ENCODE peak calls at places on chromosomes 5 and 9, in ten cellular contexts. S is right cardiac atrium; H is endodermal cell; P is spleen; N is MG63; A is bronchial epithelial cell; W is BJ; V is CD8-positive, alpha-beta memory T cell; I is epithelial cell of esophagus; B is cardiac fibroblast. F is an unnamed sample.
A peak's percentile ranks its signal among the peaks of the same experiment; 100 is the strongest.

GRCh38 chr9:4866239-4866969 is 73.7 kb downstream of the RCL1 start:
- DNase-seq in S (no peak), H (no peak), P (no peak), N (no peak), A (peak; percentile 34), W (no peak), V (no peak), I (peak; percentile 30), B (no peak), F (no peak)

GRCh38 chr5:6587171-6587570 is 45.7 kb downstream of the NSUN2 start:
- DNase-seq in S (no peak), H (no peak), P (no peak), N (no peak), A (no peak), W (no peak), V (no peak), I (no peak), B (no peak), F (no peak)

GRCh38 chr5:135139397-135140134 is 105.5 kb upstream of the PITX1 start:
- DNase-seq in S (no peak), H (no peak), P (no peak), N (peak; percentile 93), A (peak; percentile 93), W (peak; percentile 37), V (no peak), I (peak; percentile 94), B (peak; percentile 75), F (peak; percentile 77)

GRCh38 chr9:35842795-35843194 is 13.8 kb downstream of the TMEM8B start:
- DNase-seq in S (no peak), H (no peak), P (no peak), N (no peak), A (no peak), W (no peak), V (no peak), I (no peak), B (no peak), F (no peak)

GRCh38 chr5:168174376-168174775 is 117.1 kb upstream of the WWC1 start:
- DNase-seq in S (no peak), H (no peak), P (no peak), N (no peak), A (peak; percentile 53), W (no peak), V (no peak), I (peak; percentile 37), B (no peak), F (peak; percentile 11)

GRCh38 chr9:136052991-136053756 is 41.9 kb downstream of the NACC2 start:
- DNase-seq in S (no peak), H (peak; percentile 72), P (no peak), N (peak; percentile 59), A (peak; percentile 12), W (no peak), V (no peak), I (peak; percentile 20), B (no peak), F (no peak)

GRCh38 chr5:7926296-7926695 is 57.3 kb downstream of the MTRR start:
- DNase-seq in S (no peak), H (no peak), P (no peak), N (no peak), A (no peak), W (peak; percentile 70), V (no peak), I (no peak), B (peak; percentile 93), F (peak; percentile 62)

GRCh38 chr5:179616002-179616594 is 7.4 kb downstream of the HNRNPH1 start:
- DNase-seq in S (no peak), H (no peak), P (peak; percentile 40), N (no peak), A (no peak), W (no peak), V (no peak), I (no peak), B (no peak), F (no peak)

GRCh38 chr5:112529525-112529924 is 110.4 kb upstream of the EPB41L4A start:
- DNase-seq in S (no peak), H (peak; percentile 64), P (no peak), N (no peak), A (peak; percentile 48), W (no peak), V (no peak), I (peak; percentile 63), B (peak; percentile 32), F (peak; percentile 26)

GRCh38 chr5:16549491-16550233 is 67.1 kb downstream of the RETREG1 start:
- DNase-seq in S (no peak), H (no peak), P (no peak), N (no peak), A (no peak), W (no peak), V (no peak), I (no peak), B (peak; percentile 72), F (no peak)
- H3K4me3 ChIP-seq in S (no peak overlapping the region), H (no peak overlapping the region), P (no peak overlapping the region), N (no peak overlapping the region), A (no peak overlapping the region), W (no peak overlapping the region), V (no peak overlapping the region), I (no peak overlapping the region), B (no peak overlapping the region), F (no peak overlapping the region)

GRCh38 chr9:122904466-122904822 is 715 bp downstream of the RC3H2 start:
- DNase-seq in S (peak; percentile 35), H (peak; percentile 86), P (no peak), N (peak; percentile 51), A (no peak), W (no peak), V (peak; percentile 14), I (peak; percentile 27), B (peak; percentile 57), F (peak; percentile 39)

GRCh38 chr9:122900791-122901190 is 4.4 kb downstream of the RC3H2 start:
- DNase-seq in S (no peak), H (no peak), P (no peak), N (no peak), A (peak; percentile 46), W (no peak), V (no peak), I (peak; percentile 23), B (peak; percentile 53), F (peak; percentile 17)

GRCh38 chr9:122904823-122905710 is at the start of gene RC3H2:
- DNase-seq in S (peak; percentile 98), H (peak; percentile 99), P (peak; percentile 99), N (peak; percentile 99), A (peak; percentile 99), W (peak; percentile 99), V (peak; percentile 97), I (peak; percentile 100), B (peak; percentile 100), F (peak; percentile 100)
- H3K4me3 ChIP-seq in S (peak within 1 kb of the TSS; percentile 92), H (peak within 1 kb of the TSS; percentile 89), P (peak within 1 kb of the TSS; percentile 93), N (peak within 1 kb of the TSS; percentile 70), A (peak within 1 kb of the TSS; percentile 90), W (peak within 1 kb of the TSS; percentile 61), V (peak within 1 kb of the TSS; percentile 86), I (peak within 1 kb of the TSS; percentile 95), B (peak within 1 kb of the TSS; percentile 83), F (peak within 1 kb of the TSS; percentile 89)

GRCh38 chr5:79692586-79692985 is 3.0 kb downstream of the CMYA5 start:
- DNase-seq in S (no peak), H (no peak), P (no peak), N (no peak), A (peak; percentile 17), W (no peak), V (no peak), I (no peak), B (no peak), F (no peak)
- H3K4me3 ChIP-seq in S (peak overlapping the region; percentile 45), H (no peak overlapping the region), P (no peak overlapping the region), N (no peak overlapping the region), A (no peak overlapping the region), W (no peak overlapping the region), V (no peak overlapping the region), I (no peak overlapping the region), B (no peak overlapping the region), F (no peak overlapping the region)

DNA sequence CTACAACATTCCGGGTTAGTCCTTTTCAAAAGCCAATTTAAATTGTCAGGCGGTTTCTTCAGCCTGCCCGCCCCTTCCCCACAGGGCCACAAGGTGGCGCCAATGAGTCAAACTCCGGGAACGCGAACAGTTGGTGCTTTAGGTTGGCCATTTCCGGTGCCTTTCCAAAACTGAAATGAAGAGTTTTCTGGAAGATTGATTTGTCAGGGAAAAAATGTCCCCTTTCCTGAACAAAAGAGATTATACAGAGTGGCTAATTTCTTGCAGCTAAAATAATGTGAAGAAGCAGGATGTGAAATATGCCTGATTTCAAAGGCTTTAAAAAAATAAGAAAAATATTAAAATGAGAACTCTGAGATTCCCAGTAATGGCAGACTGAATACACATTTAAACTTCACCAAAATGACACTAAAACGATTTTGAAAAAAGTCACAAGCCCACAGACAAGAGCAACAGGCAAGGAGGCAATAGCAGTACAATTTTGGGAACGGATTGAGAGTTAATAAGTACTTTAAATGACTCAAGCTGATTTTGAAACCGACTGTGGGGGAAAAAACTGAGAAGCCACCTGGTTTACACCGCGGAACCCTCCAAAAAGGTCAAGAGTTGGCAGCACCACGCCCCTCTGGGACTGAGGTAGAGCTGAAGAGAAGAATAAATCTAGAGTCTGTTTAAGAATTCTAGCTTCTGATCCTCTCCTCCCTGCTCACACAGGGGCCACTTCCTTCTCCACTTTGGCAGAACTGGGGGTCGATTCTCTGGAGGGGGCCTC is 45.7 kb downstream of the SLC46A2 start:
- DNase-seq in S (peak; percentile 75), H (peak; percentile 94), P (peak; percentile 91), N (peak; percentile 65), A (peak; percentile 55), W (no peak), V (peak; percentile 62), I (peak; percentile 70), B (peak; percentile 81), F (peak; percentile 80)
- H3K4me3 ChIP-seq in S (no peak overlapping the region), H (no peak overlapping the region), P (no peak overlapping the region), N (no peak overlapping the region), A (no peak overlapping the region), W (no peak overlapping the region), V (no peak overlapping the region), I (no peak overlapping the region), B (no peak overlapping the region), F (no peak overlapping the region)

GRCh38 chr5:116507941-116508655 is 66.5 kb downstream of the SEMA6A start:
- DNase-seq in S (no peak), H (peak; percentile 53), P (no peak), N (no peak), A (no peak), W (no peak), V (no peak), I (peak; percentile 19), B (no peak), F (no peak)

GRCh38 chr5:116507051-116507537 is 67.5 kb downstream of the SEMA6A start:
- DNase-seq in S (no peak), H (peak; percentile 29), P (no peak), N (no peak), A (no peak), W (no peak), V (no peak), I (peak; percentile 8), B (peak; percentile 17), F (peak; percentile 30)

GRCh38 chr5:116510525-116510924 is 64.1 kb downstream of the SEMA6A start:
- DNase-seq in S (no peak), H (peak; percentile 27), P (no peak), N (no peak), A (no peak), W (no peak), V (no peak), I (no peak), B (no peak), F (no peak)

GRCh38 chr5:116508835-116509234 is 65.8 kb downstream of the SEMA6A start:
- DNase-seq in S (no peak), H (peak; percentile 40), P (no peak), N (no peak), A (no peak), W (no peak), V (no peak), I (no peak), B (no peak), F (no peak)

GRCh38 chr5:116509483-116510244 is 65.0 kb downstream of the SEMA6A start:
- DNase-seq in S (no peak), H (peak; percentile 63), P (no peak), N (no peak), A (no peak), W (no peak), V (no peak), I (no peak), B (no peak), F (no peak)
- H3K4me3 ChIP-seq in S (no peak overlapping the region), H (no peak overlapping the region), P (no peak overlapping the region), N (no peak overlapping the region), A (no peak overlapping the region), W (no peak overlapping the region), V (no peak overlapping the region), I (no peak overlapping the region), B (no peak overlapping the region), F (no peak overlapping the region)